ENCODE peak calls at places on chromosome 4, in seven cellular contexts. Q is IMR-90, X is H9, J is mesenchymal stem cell, G is neuronal stem cell, B is H1, R is trophoblast cell. I is an unnamed sample.

GRCh38 chr4:3440979-3441500 is 728 bp upstream of the HGFAC start:
- DNase-seq in Q (no peak), X (no peak), J (peak), G (no peak), B (no peak), R (peak), I (no peak)

GRCh38 chr4:8590546-8590880 is 2.1 kb upstream of the CPZ start:
- DNase-seq in Q (no peak), X (no peak), J (no peak), G (no peak), B (no peak), R (no peak), I (no peak)

GRCh38 chr4:146243141-146243882 is 29.0 kb downstream of the REELD1 start:
- DNase-seq in Q (peak), X (peak), J (no peak), G (no peak), B (peak), R (peak), I (peak)

GRCh38 chr4:113064244-113064643 is 14.8 kb downstream of the ANK2 start:
- DNase-seq in Q (no peak), X (peak), J (no peak), G (peak), B (peak), R (no peak), I (peak)

GRCh38 chr4:8914461-8915171 is 43.0 kb upstream of the HMX1 start:
- DNase-seq in Q (no peak), X (no peak), J (no peak), G (no peak), B (peak), R (no peak), I (no peak)

GRCh38 chr4:26787461-26788340 is 72.9 kb upstream of the STIM2 start:
- DNase-seq in Q (peak), X (peak), J (peak), G (no peak), B (peak), R (peak), I (peak)

GRCh38 chr4:68283714-68284113 is 38.2 kb upstream of the TMPRSS11B start:
- DNase-seq in Q (no peak), X (no peak), J (no peak), G (no peak), B (no peak), R (peak), I (peak)

GRCh38 chr4:94636004-94636403 is 121.8 kb upstream of the BMPR1B start:
- DNase-seq in Q (peak), X (no peak), J (peak), G (no peak), B (no peak), R (no peak), I (no peak)

GRCh38 chr4:120754590-120754989 is 167.9 kb downstream of the PRDM5 start:
- DNase-seq in Q (no peak), X (no peak), J (no peak), G (no peak), B (no peak), R (no peak), I (no peak)

GRCh38 chr4:110518889-110519490 is 43.0 kb downstream of the ENPEP start:
- DNase-seq in Q (peak), X (no peak), J (peak), G (no peak), B (no peak), R (peak), I (peak)

GRCh38 chr4:63348735-63349673 is 1060.2 kb downstream of the TECRL start:
- DNase-seq in Q (no peak), X (no peak), J (no peak), G (no peak), B (no peak), R (no peak), I (no peak)

GRCh38 chr4:138953962-138954371 is 61.6 kb upstream of the NOCT start:
- DNase-seq in Q (peak), X (no peak), J (peak), G (no peak), B (peak), R (peak), I (no peak)

GRCh38 chr4:25144870-25145481 is 15.3 kb downstream of the SEPSECS start:
- DNase-seq in Q (peak), X (no peak), J (peak), G (no peak), B (no peak), R (peak), I (no peak)

GRCh38 chr4:52248836-52249235 is 197.7 kb downstream of the SPATA18 start:
- DNase-seq in Q (no peak), X (no peak), J (no peak), G (no peak), B (no peak), R (no peak), I (no peak)

GRCh38 chr4:87506974-87507701 is 22.0 kb downstream of the SPARCL1 start:
- DNase-seq in Q (peak), X (no peak), J (peak), G (no peak), B (no peak), R (peak), I (peak)

GRCh38 chr4:3342182-3342854 is 49.5 kb downstream of the RGS12 start:
- DNase-seq in Q (peak), X (no peak), J (peak), G (no peak), B (no peak), R (no peak), I (no peak)

GRCh38 chr4:21780158-21780557 is 168.4 kb downstream of the KCNIP4 start:
- DNase-seq in Q (peak), X (no peak), J (peak), G (no peak), B (no peak), R (no peak), I (no peak)

GRCh38 chr4:47816748-47817147 is 21.1 kb downstream of the CORIN start:
- DNase-seq in Q (no peak), X (no peak), J (no peak), G (no peak), B (no peak), R (no peak), I (no peak)

GRCh38 chr4:108779958-108780357 is 17.1 kb upstream of the ETNPPL start:
- DNase-seq in Q (no peak), X (no peak), J (no peak), G (no peak), B (no peak), R (no peak), I (no peak)

GRCh38 chr4:42519803-42520417 is 122.6 kb downstream of the SHISA3 start:
- DNase-seq in Q (peak), X (no peak), J (peak), G (peak), B (peak), R (peak), I (peak)

GRCh38 chr4:102736636-102737549 is 23.9 kb downstream of the MANBA start:
- DNase-seq in Q (no peak), X (peak), J (peak), G (no peak), B (no peak), R (no peak), I (peak)

GRCh38 chr4:8308144-8308543 is 38.6 kb downstream of the HTRA3 start:
- DNase-seq in Q (no peak), X (no peak), J (no peak), G (no peak), B (no peak), R (no peak), I (no peak)

GRCh38 chr4:57037982-57038604 is 59.4 kb downstream of the POLR2B start:
- DNase-seq in Q (peak), X (peak), J (peak), G (peak), B (peak), R (peak), I (peak)

GRCh38 chr4:93199492-93199891 is 629.1 kb upstream of the ATOH1 start:
- DNase-seq in Q (peak), X (peak), J (peak), G (peak), B (no peak), R (peak), I (peak)

GRCh38 chr4:80171251-80171650 is 26.1 kb upstream of the PRDM8 start:
- DNase-seq in Q (peak), X (no peak), J (peak), G (no peak), B (no peak), R (no peak), I (peak)

GRCh38 chr4:83121246-83121645 is 6.7 kb upstream of the PLAC8 start:
- DNase-seq in Q (no peak), X (no peak), J (no peak), G (no peak), B (no peak), R (no peak), I (no peak)
- H2BK120ac ChIP-seq in Q (no peak), X (no peak), J (no peak), G (no peak), B (no peak), R (no peak), I (no peak)

GRCh38 chr4:1624519-1624910 is 59.6 kb downstream of the FAM53A start:
- DNase-seq in Q (no peak), X (no peak), J (no peak), G (no peak), B (no peak), R (no peak), I (no peak)
- H3K27ac ChIP-seq in Q (no peak), X (no peak), J (no peak), G (no peak), B (no peak), R (no peak), I (no peak)

GRCh38 chr4:122810669-122811068 is 16.0 kb upstream of the FGF2 start:
- DNase-seq in Q (peak), X (no peak), J (no peak), G (no peak), B (no peak), R (no peak), I (no peak)
- H2BK120ac ChIP-seq in Q (peak), X (no peak), J (no peak), G (no peak), B (no peak), R (no peak), I (no peak)

GRCh38 chr4:122857160-122857559 is 30.5 kb downstream of the FGF2 start:
- DNase-seq in Q (no peak), X (no peak), J (no peak), G (no peak), B (no peak), R (no peak), I (peak)

GRCh38 chr4:122855491-122855890 is 28.9 kb downstream of the FGF2 start:
- DNase-seq in Q (no peak), X (no peak), J (no peak), G (no peak), B (no peak), R (no peak), I (no peak)

GRCh38 chr4:122854860-122855259 is 28.2 kb downstream of the FGF2 start:
- DNase-seq in Q (no peak), X (no peak), J (no peak), G (no peak), B (no peak), R (no peak), I (no peak)

GRCh38 chr4:122851568-122851967 is 24.9 kb downstream of the FGF2 start:
- DNase-seq in Q (no peak), X (no peak), J (no peak), G (no peak), B (no peak), R (no peak), I (no peak)

DNA sequence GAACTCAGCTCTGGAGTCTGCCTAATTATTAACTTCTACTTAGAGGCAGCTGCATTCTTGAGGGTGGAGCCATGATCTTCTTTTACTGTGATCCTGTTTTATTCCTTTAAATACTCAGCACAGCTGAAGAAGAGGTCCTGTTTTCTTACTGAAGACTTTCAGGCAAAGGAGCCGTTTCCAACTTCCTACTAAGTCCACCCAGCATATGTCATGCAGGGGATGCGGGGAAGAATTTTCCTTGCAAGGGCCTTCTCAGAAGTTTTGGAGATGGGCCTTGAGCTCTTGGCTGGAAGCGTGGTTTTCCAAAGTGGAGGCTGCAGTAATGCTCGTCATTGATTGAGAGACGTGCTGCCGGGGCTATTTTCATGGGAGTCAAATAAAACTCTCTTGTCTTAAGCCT is 27.8 kb downstream of the FGF2 start:
- DNase-seq in Q (no peak), X (no peak), J (no peak), G (no peak), B (no peak), R (peak), I (no peak)
- H3K27ac ChIP-seq in Q (no peak), X (no peak), J (peak), G (peak), B (no peak), R (no peak), I (no peak)

GRCh38 chr4:72218953-72219352 is 187.2 kb downstream of the NPFFR2 start:
- DNase-seq in Q (no peak), X (no peak), J (no peak), G (no peak), B (no peak), R (no peak), I (no peak)
- H2BK120ac ChIP-seq in Q (no peak), X (no peak), J (no peak), G (no peak), B (no peak), R (no peak), I (no peak)

GRCh38 chr4:168605411-168605810 is 108.6 kb downstream of the PALLD start:
- DNase-seq in Q (peak), X (no peak), J (peak), G (peak), B (no peak), R (peak), I (peak)

GRCh38 chr4:168601899-168602298 is 105.0 kb downstream of the PALLD start:
- DNase-seq in Q (no peak), X (no peak), J (no peak), G (no peak), B (no peak), R (peak), I (no peak)

GRCh38 chr4:168598191-168598590 is 101.3 kb downstream of the PALLD start:
- DNase-seq in Q (no peak), X (no peak), J (no peak), G (no peak), B (no peak), R (no peak), I (no peak)

GRCh38 chr4:168604496-168605373 is 107.9 kb downstream of the PALLD start:
- DNase-seq in Q (peak), X (no peak), J (peak), G (peak), B (no peak), R (peak), I (peak)

GRCh38 chr4:168600796-168601583 is 104.1 kb downstream of the PALLD start:
- DNase-seq in Q (no peak), X (no peak), J (no peak), G (no peak), B (no peak), R (peak), I (no peak)
- H3K27ac ChIP-seq in Q (no peak), X (no peak), J (no peak), G (no peak), B (no peak), R (peak), I (no peak)

GRCh38 chr4:74768857-74769525 is 25.3 kb downstream of the BTC start:
- DNase-seq in Q (peak), X (no peak), J (peak), G (no peak), B (no peak), R (no peak), I (no peak)
- H2BK120ac ChIP-seq in Q (no peak), X (no peak), J (no peak), G (no peak), B (no peak), R (no peak), I (no peak)

I was measured in mesendoderm.